ENCODE peak calls at places on chromosome 20, in nine cellular contexts. B is ovary, I is choroid plexus epithelial cell, C is breast epithelium, H is testis, T is tibial artery, S is HCT116, X is fibroblast of pulmonary artery, J is mammary epithelial cell. K is an unnamed sample.

GRCh38 chr20:56631990-56632327 is 2.9 kb downstream of the TFAP2C start:
- DNase-seq in X (no peak), C (no peak), J (peak), I (no peak), B (no peak), T (no peak), S (no peak), H (no peak), K (no peak)

GRCh38 chr20:14444106-14444505 is 106.7 kb upstream of the FLRT3 start:
- DNase-seq in B (no peak), J (no peak), T (no peak), X (peak), S (no peak), H (no peak), I (no peak), C (no peak), K (peak)

GRCh38 chr20:39109933-39110818 is 148.0 kb downstream of the DHX35 start:
- DNase-seq in I (no peak), X (no peak), S (no peak), B (no peak), T (no peak), J (no peak), H (no peak), C (no peak), K (no peak)

GRCh38 chr20:49717693-49718092 is 4.0 kb upstream of the B4GALT5 start:
- DNase-seq in B (no peak), S (peak), I (no peak), H (no peak), X (no peak), C (no peak), T (no peak), J (no peak), K (no peak)

GRCh38 chr20:38278150-38278549 is 17.6 kb upstream of the KIAA1755 start:
- DNase-seq in B (peak), C (no peak), T (no peak), H (no peak), J (no peak), I (peak), X (no peak), S (no peak), K (no peak)

GRCh38 chr20:59020938-59021551 is 1.8 kb downstream of the TUBB1 start:
- DNase-seq in C (no peak), S (no peak), B (no peak), J (peak), X (peak), T (no peak), H (peak), I (peak), K (peak)

GRCh38 chr20:41587956-41588355 is 30.2 kb downstream of the CHD6 start:
- DNase-seq in J (peak), X (peak), C (no peak), I (peak), T (no peak), S (no peak), H (no peak), B (no peak), K (peak)

GRCh38 chr20:38726849-38727601 is 2.7 kb downstream of the SLC32A1 start:
- DNase-seq in H (peak), I (no peak), T (no peak), S (no peak), B (no peak), J (no peak), X (peak), C (no peak), K (no peak)

DNA sequence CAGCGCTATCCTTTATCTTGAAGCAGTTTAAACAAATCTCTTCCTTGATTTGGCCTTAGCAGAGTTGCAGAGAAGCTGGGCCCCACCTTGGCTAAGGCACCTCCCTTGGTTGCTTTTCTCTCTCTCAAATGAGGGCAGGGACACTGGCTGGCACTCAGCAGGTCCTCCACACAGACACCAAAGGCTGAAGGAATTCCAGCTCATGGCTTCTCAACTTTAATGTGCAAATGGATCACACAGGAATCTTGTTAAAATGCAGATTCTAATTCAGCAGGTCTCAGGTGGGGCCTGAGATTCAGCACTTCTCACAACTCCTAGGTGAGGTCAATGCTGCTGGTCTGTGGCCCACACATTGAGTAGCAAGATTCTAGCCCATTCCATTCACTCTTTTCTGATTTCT is 25.7 kb downstream of the RIMS4 start:
- DNase-seq in C (no peak), J (no peak), S (no peak), X (no peak), B (no peak), T (no peak), H (no peak), I (no peak), K (no peak)
- H3K4me3 ChIP-seq in C (no peak), J (no peak), S (no peak), X (no peak), B (no peak), T (no peak), H (no peak), I (no peak), K (no peak)

GRCh38 chr20:9615118-9615517 is 100.7 kb downstream of the LAMP5 start:
- DNase-seq in X (no peak), B (no peak), T (no peak), S (no peak), I (no peak), J (no peak), C (no peak), H (no peak), K (no peak)

GRCh38 chr20:9617062-9617461 is 102.7 kb downstream of the LAMP5 start:
- DNase-seq in B (peak), S (peak), H (peak), I (peak), C (no peak), J (peak), X (peak), T (peak), K (peak)

GRCh38 chr20:9615766-9616454 is 101.5 kb downstream of the LAMP5 start:
- DNase-seq in J (no peak), B (no peak), H (no peak), X (no peak), I (no peak), S (no peak), C (no peak), T (no peak), K (no peak)

GRCh38 chr20:9616455-9616805 is 102.0 kb downstream of the LAMP5 start:
- DNase-seq in C (no peak), S (no peak), J (no peak), H (no peak), X (no peak), B (no peak), I (no peak), T (no peak), K (no peak)

GRCh38 chr20:9617940-9618339 is 103.5 kb downstream of the LAMP5 start:
- DNase-seq in C (no peak), J (peak), B (no peak), H (peak), S (peak), X (peak), T (no peak), I (peak), K (peak)
- TF ChIP-seq CTCF in C (no peak), J (peak), B (no peak), H (peak), S (peak), X (no peak), T (no peak), I (peak), K (no peak)

GRCh38 chr20:62550087-62550565 is 74.3 kb upstream of the GATA5 start:
- DNase-seq in C (peak), S (no peak), J (no peak), T (peak), I (no peak), B (peak), H (peak), X (no peak), K (no peak)
- H3K4me3 ChIP-seq in C (peak), S (no peak), J (no peak), T (peak), I (no peak), B (peak), H (peak), X (no peak), K (no peak)

GRCh38 chr20:53934421-53935352 is 135.7 kb downstream of the BCAS1 start:
- DNase-seq in S (no peak), X (peak), J (peak), T (peak), I (peak), B (peak), C (no peak), H (no peak), K (peak)
- TF ChIP-seq CTCF in S (no peak), X (no peak), J (no peak), T (no peak), I (no peak), B (peak), C (no peak), H (no peak), K (no peak)

DNA sequence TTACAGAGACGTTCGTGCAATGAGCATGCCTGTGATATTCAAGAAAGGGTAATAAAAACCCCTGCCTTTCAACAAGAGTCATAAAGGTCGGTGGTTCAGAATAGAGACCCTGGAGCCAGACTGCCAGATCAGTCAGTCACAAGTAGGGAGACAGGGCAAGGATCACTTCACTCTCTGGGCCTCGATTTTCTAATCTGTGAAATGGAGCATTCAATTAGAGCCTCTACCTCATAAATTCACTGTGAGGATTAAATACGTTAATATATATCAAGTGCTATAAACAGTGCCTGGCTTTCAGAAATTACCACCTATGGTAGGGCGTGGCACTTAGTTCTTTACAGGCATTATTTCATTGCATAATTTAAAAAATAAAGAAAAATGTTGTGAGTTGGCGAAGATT is 43.7 kb upstream of the EYA2 start:
- DNase-seq in S (no peak), T (no peak), H (no peak), J (no peak), C (no peak), I (no peak), B (no peak), X (no peak), K (no peak)
- H3K4me3 ChIP-seq in S (no peak), T (no peak), H (no peak), J (no peak), C (no peak), I (no peak), B (no peak), X (no peak), K (no peak)

GRCh38 chr20:36752582-36752981 is 6.7 kb upstream of the NDRG3 start:
- DNase-seq in X (no peak), C (no peak), S (no peak), B (no peak), T (no peak), I (no peak), J (no peak), H (no peak), K (no peak)

GRCh38 chr20:36758276-36758675 is 12.4 kb upstream of the NDRG3 start:
- DNase-seq in T (no peak), J (no peak), C (no peak), S (no peak), H (no peak), I (no peak), X (no peak), B (no peak), K (no peak)

GRCh38 chr20:36756482-36756881 is 10.6 kb upstream of the NDRG3 start:
- DNase-seq in X (no peak), T (no peak), C (no peak), B (no peak), S (no peak), I (no peak), H (no peak), J (no peak), K (no peak)

GRCh38 chr20:36760647-36761046 is 12.9 kb downstream of the DSN1 start:
- DNase-seq in X (no peak), T (no peak), I (no peak), S (no peak), C (no peak), B (no peak), J (no peak), H (no peak), K (no peak)

GRCh38 chr20:36754656-36755222 is 8.8 kb upstream of the NDRG3 start:
- DNase-seq in X (peak), B (peak), J (peak), H (peak), S (peak), T (no peak), I (peak), C (peak), K (peak)
- TF ChIP-seq CTCF in X (peak), B (peak), J (peak), H (peak), S (peak), T (peak), I (peak), C (no peak), K (peak)

DNA sequence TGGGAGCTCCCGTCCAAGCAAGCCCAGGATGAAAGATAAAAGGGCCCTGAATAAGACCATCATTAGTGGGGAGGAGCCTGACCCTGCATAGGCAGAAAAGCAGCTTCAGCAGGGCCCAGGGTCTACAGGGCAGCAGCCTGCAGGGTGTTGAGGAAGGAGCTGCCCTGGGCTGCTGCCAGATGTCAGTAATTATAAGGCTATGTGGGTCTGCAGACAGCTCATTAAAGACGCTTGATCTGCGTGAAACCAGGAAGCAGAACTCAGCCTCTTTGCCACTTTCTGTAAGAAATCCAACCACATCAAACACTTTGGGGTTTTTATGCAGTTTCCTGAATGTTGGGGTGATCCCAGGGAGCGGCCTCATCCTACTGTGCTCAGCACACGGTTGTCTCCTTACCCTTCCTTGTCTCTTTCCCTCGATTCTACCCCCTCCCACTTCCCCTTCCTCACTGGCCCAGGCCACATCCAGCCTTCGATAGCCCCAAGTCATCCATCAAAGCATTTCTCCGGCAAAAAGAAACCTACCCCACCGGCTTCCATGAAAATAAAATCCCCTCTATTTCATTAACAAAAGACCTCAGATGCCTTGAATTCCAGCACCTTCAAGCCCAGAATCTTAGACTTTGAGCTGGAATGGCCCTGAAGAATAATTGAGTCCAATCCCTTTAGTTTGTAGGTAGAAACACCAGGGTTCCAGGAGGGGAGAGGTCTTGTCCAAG is 1.0 kb upstream of the TGM6 start:
- DNase-seq in T (no peak), I (no peak), H (no peak), C (no peak), S (no peak), J (no peak), X (no peak), B (no peak), K (no peak)
- H3K4me3 ChIP-seq in T (no peak), I (no peak), H (no peak), C (no peak), S (no peak), J (no peak), X (no peak), B (no peak), K (no peak)